ENCODE peak calls at places on chromosomes 3 and 15, in seven cellular contexts. D is progenitor cell of endocrine pancreas, M is NCI-H1092 treated with DMSO at 0.1 percent for 48 hours, L is adrenal gland, B is KBM-7, F is frontal cortex, G is T-helper 17 cell. X is an unnamed sample.

GRCh38 chr15:87619161-87619960 is 637.2 kb downstream of the NTRK3 start:
- DNase-seq in D (no peak), G (no peak), M (no peak), F (no peak), B (no peak), L (peak; percentile 19), X (no peak)

GRCh38 chr15:27679621-27680521 is 419.2 kb downstream of the OCA2 start:
- DNase-seq in M (peak; percentile 96), L (no peak), B (no peak), F (no peak), D (no peak), G (no peak), X (no peak)

GRCh38 chr15:79811406-79812405 is 85.1 kb downstream of the MTHFS start:
- DNase-seq in F (no peak), L (peak; percentile 82), G (no peak), M (peak; percentile 61), B (no peak), D (no peak), X (no peak)

GRCh38 chr15:73994912-73995622 is 551 bp downstream of the PML start:
- DNase-seq in D (no peak), F (no peak), B (peak; percentile 93), G (no peak), M (no peak), L (peak; percentile 42), X (peak; percentile 57)

GRCh38 chr3:41199866-41200668 is 762 bp downstream of the CTNNB1 start:
- DNase-seq in G (peak; percentile 28), F (peak; percentile 64), D (no peak), B (peak; percentile 50), M (no peak), L (peak; percentile 35), X (peak; percentile 79)

GRCh38 chr3:61858054-61858453 is 296.7 kb downstream of the PTPRG start:
- DNase-seq in F (no peak), G (no peak), D (no peak), L (no peak), B (peak; percentile 37), M (peak; percentile 34), X (peak; percentile 47)

GRCh38 chr15:93017521-93017920 is 71.5 kb downstream of the RGMA start:
- DNase-seq in D (no peak), M (no peak), F (no peak), B (no peak), L (no peak), G (no peak), X (no peak)

GRCh38 chr3:142211034-142211433 is 14.4 kb downstream of the GK5 start:
- DNase-seq in B (peak; percentile 37), L (no peak), M (no peak), F (no peak), G (no peak), D (no peak), X (peak; percentile 72)

GRCh38 chr15:79930509-79930908 is 33.7 kb upstream of the MTHFS start:
- DNase-seq in M (no peak), G (no peak), D (no peak), B (peak; percentile 31), L (no peak), F (no peak), X (no peak)

X was measured in Karpas-422.